ENCODE peak calls at places on chromosomes 2 and 18, in six cellular contexts. U is pancreas, E is psoas muscle, C is right cardiac atrium, Y is A549, Q is mammary epithelial cell. S is an unnamed sample.

GRCh38 chr18:50836521-50836957 is 16.7 kb upstream of the MRO start:
- DNase-seq in E (no peak), U (no peak), Y (no peak), C (no peak), Q (peak; percentile 81), S (no peak)

GRCh38 chr2:221657821-221658220 is 85.7 kb upstream of the EPHA4 start:
- DNase-seq in E (no peak), Y (no peak), Q (no peak), C (no peak), U (no peak), S (no peak)

GRCh38 chr2:11786592-11786991 is 40.2 kb downstream of the LPIN1 start:
- DNase-seq in E (no peak), C (no peak), Y (no peak), Q (no peak), U (no peak), S (no peak)

GRCh38 chr2:232315049-232315922 is 63.3 kb upstream of the ALPP start:
- DNase-seq in E (peak; percentile 75), U (no peak), Y (no peak), C (peak; percentile 75), Q (peak; percentile 96), S (no peak)

GRCh38 chr2:102782916-102783315 is 21.1 kb downstream of the TMEM182 start:
- DNase-seq in U (no peak), Y (no peak), E (no peak), C (no peak), Q (no peak), S (no peak)

GRCh38 chr2:72788756-72789155 is 37.1 kb downstream of the EXOC6B start:
- DNase-seq in C (peak; percentile 46), Y (no peak), E (no peak), Q (peak; percentile 68), U (no peak), S (no peak)

GRCh38 chr2:27798948-27799645 is 27.6 kb downstream of the MRPL33 start:
- DNase-seq in E (peak; percentile 72), U (no peak), Q (peak; percentile 100), Y (peak; percentile 94), C (peak; percentile 64), S (peak; percentile 86)

GRCh38 chr2:157596992-157597681 is 31.5 kb downstream of the ACVR1C start:
- DNase-seq in U (peak; percentile 67), Y (peak; percentile 7), E (no peak), C (peak; percentile 69), Q (peak; percentile 11), S (no peak)

GRCh38 chr18:7303306-7303705 is 72.4 kb downstream of the LRRC30 start:
- DNase-seq in C (no peak), U (no peak), E (no peak), Y (no peak), Q (no peak), S (no peak)

GRCh38 chr2:20551231-20551944 is 99.5 kb downstream of the HS1BP3 start:
- DNase-seq in U (no peak), Q (no peak), E (peak; percentile 72), C (peak; percentile 55), Y (no peak), S (no peak)

GRCh38 chr2:109438773-109439191 is 175.0 kb downstream of the SEPTIN10 start:
- DNase-seq in C (peak; percentile 55), Q (peak; percentile 20), U (no peak), Y (no peak), E (peak; percentile 63), S (no peak)

GRCh38 chr2:46663614-46664013 is 184.2 kb downstream of the TMEM247 start:
- DNase-seq in Q (no peak), Y (no peak), C (no peak), U (no peak), E (no peak), S (no peak)

GRCh38 chr2:20106746-20107145 is 55.3 kb upstream of the LAPTM4A start:
- DNase-seq in U (peak; percentile 87), Y (no peak), C (peak; percentile 65), E (peak; percentile 31), Q (peak; percentile 38), S (no peak)

GRCh38 chr2:216015722-216016464 is 2.5 kb upstream of the MREG start:
- DNase-seq in Y (no peak), C (no peak), Q (no peak), E (no peak), U (no peak), S (no peak)

DNA sequence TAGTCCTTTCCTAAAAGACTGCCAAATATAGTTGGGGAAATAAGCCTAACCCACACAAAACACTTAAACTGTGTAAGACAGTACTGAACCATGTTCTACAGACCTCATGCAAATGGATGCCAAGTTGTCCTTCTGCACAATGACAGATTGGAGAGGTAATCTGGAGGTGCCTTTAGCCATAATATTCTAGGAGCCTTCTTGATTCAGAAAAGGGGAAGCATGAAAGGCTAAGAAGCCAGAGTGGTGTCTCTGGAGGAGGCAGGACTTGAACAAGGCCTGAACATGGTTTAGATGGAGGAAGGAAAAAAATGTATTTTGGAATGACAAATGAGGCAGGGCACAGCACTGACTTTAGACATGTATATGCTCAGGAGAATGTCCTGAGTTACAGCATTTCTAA is 110.5 kb downstream of the ANKRD44 start:
- DNase-seq in Y (no peak), U (no peak), Q (no peak), E (no peak), C (no peak), S (no peak)
- H3K4me3 ChIP-seq in Y (no peak overlapping the region), U (no peak overlapping the region), Q (no peak overlapping the region), E (no peak overlapping the region), C (no peak overlapping the region), S (no peak overlapping the region)

DNA sequence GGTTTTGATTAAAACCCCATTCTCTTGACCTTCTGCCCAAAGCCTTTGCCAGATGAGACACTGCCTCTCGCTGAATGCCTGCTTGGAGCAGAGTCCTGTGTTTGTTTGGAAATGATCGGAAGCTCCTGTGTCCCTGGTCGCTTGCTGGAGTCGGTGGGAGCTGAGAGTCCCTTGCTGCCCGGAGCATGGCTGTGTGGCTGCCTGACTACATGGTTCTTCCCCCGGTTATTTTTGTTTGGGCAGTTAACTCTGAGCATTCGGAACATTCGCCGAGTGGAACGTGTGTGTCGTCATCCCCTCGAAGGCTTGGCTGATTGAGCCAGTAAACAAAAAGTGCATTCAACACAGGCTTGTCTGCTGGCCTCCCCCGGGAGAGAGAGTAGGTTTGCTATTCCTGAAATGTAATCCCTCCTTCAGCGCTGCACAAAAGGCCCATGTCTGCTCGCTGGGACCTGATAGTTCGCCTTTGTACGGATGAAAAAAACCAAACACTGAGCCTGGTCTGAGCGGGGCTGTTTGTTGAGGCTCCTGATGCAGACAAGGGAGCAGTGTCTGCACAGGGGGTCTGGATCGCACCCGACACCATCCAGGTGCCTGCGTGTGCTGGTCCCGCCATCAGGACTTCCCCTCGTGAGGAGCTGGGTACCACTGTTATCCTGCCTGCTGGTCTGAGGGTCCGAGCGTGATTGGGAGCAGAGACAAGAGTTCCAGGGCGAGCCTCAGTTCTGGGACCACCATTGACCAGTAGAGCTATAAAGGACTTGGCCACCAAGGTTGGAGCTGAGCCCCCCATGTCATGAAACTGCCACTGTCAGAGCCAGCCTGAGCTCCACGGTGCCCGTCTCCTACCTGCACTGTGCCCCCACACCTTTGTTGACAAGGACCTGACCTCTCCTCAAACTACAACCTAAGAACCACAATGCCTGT is 83.8 kb downstream of the AGAP1 start:
- DNase-seq in C (peak; percentile 79), Q (no peak), U (no peak), Y (no peak), E (peak; percentile 29), S (no peak)
- H3K4me3 ChIP-seq in C (no peak overlapping the region), Q (no peak overlapping the region), U (no peak overlapping the region), Y (no peak overlapping the region), E (peak overlapping the region; percentile 53), S (no peak overlapping the region)

GRCh38 chr2:8414946-8415869 is 266.6 kb upstream of the ID2 start:
- DNase-seq in C (no peak), Y (no peak), Q (no peak), E (no peak), U (no peak), S (no peak)
- H3K4me3 ChIP-seq in C (no peak overlapping the region), Y (no peak overlapping the region), Q (no peak overlapping the region), E (no peak overlapping the region), U (no peak overlapping the region), S (no peak overlapping the region)

GRCh38 chr2:17318013-17318412 is 200.2 kb downstream of the RAD51AP2 start:
- DNase-seq in Q (no peak), U (no peak), E (no peak), Y (no peak), C (no peak), S (no peak)
- H3K4me3 ChIP-seq in Q (no peak overlapping the region), U (no peak overlapping the region), E (no peak overlapping the region), Y (no peak overlapping the region), C (no peak overlapping the region), S (no peak overlapping the region)

S was measured in uterus.